ENCODE peak calls at places on chromosomes 7 and 10, in five cellular contexts. D is activated T-cell treated with anti-CD3 and anti-CD28 coated beads for 1 hour; X is activated CD8-positive, alpha-beta memory T cell treated with anti-CD3 and anti-CD28 coated beads for 48 hours; P is RWPE2; W is heart right ventricle. Z is an unnamed sample.

GRCh38 chr7:26891400-26892355 is 27.3 kb upstream of the SKAP2 start:
- DNase-seq in D (no peak), X (no peak), P (no peak), W (no peak), Z (no peak)

GRCh38 chr10:25547391-25547790 is 372.6 kb downstream of the GPR158 start:
- DNase-seq in D (no peak), X (no peak), P (no peak), W (no peak), Z (no peak)

GRCh38 chr10:33335800-33336605 is 1.5 kb upstream of the NRP1 start:
- DNase-seq in D (no peak), X (no peak), P (peak), W (peak), Z (no peak)

GRCh38 chr7:126589068-126589684 is 663.6 kb downstream of the GRM8 start:
- DNase-seq in D (no peak), X (no peak), P (peak), W (no peak), Z (no peak)

GRCh38 chr10:11719496-11719895 is 22.7 kb upstream of the ECHDC3 start:
- DNase-seq in D (no peak), X (no peak), P (no peak), W (no peak), Z (no peak)

GRCh38 chr10:72834183-72834825 is 59.2 kb upstream of the OIT3 start:
- DNase-seq in D (peak), X (no peak), P (no peak), W (peak), Z (no peak)

GRCh38 chr7:82444220-82445049 is 858 bp upstream of the CACNA2D1 start:
- DNase-seq in D (no peak), X (no peak), P (no peak), W (no peak), Z (no peak)

GRCh38 chr7:152924238-152924637 is 164.7 kb downstream of the ACTR3B start:
- DNase-seq in D (no peak), X (no peak), P (no peak), W (no peak), Z (no peak)

GRCh38 chr7:107122483-107122882 is 46.3 kb upstream of the HBP1 start:
- DNase-seq in D (no peak), X (no peak), P (no peak), W (no peak), Z (no peak)

GRCh38 chr10:52677087-52677486 is 95.5 kb downstream of the MBL2 start:
- DNase-seq in D (no peak), X (no peak), P (no peak), W (no peak), Z (no peak)

GRCh38 chr7:68235937-68236336 is 1239.3 kb downstream of the TYW1 start:
- DNase-seq in D (no peak), X (no peak), P (no peak), W (no peak), Z (no peak)

GRCh38 chr7:157271991-157272324 is 64.8 kb upstream of the DNAJB6 start:
- DNase-seq in D (no peak), X (no peak), P (no peak), W (peak), Z (no peak)

GRCh38 chr7:116218051-116218645 is 7.8 kb downstream of the TES start:
- DNase-seq in D (no peak), X (no peak), P (no peak), W (no peak), Z (no peak)

GRCh38 chr10:44757551-44758205 is 153.5 kb upstream of the TMEM72 start:
- DNase-seq in D (no peak), X (no peak), P (no peak), W (no peak), Z (no peak)

GRCh38 chr7:32957326-32958045 is at the start of gene FKBP9:
- DNase-seq in D (no peak), X (no peak), P (peak), W (peak), Z (peak)

GRCh38 chr7:4725014-4725951 is 43.2 kb downstream of the FOXK1 start:
- DNase-seq in D (peak), X (peak), P (no peak), W (peak), Z (no peak)

GRCh38 chr7:76232698-76233097 is 31.0 kb downstream of the SRRM3 start:
- DNase-seq in D (no peak), X (no peak), P (no peak), W (no peak), Z (no peak)